ENCODE peak calls at places on chromosome 19, in five cellular contexts. E is SK-N-SH, Y is A549, O is K562, Q is GM12878. N is an unnamed sample.

GRCh38 chr19:8452446-8453123 is 7.8 kb downstream of the HNRNPM start:
- DNase-seq in E (no peak), O (no peak), Q (no peak), Y (no peak), N (no peak)

GRCh38 chr19:38809592-38810252 is 3.0 kb downstream of the LGALS4 start:
- DNase-seq in Y (no peak), Q (no peak), O (no peak), E (no peak), N (no peak)

GRCh38 chr19:10270180-10270615 is 722 bp upstream of the ICAM1 start:
- DNase-seq in O (peak), Y (no peak), Q (no peak), E (peak), N (no peak)

GRCh38 chr19:802497-802887 is 5.2 kb downstream of the PTBP1 start:
- DNase-seq in O (no peak), E (no peak), Q (no peak), Y (no peak), N (no peak)

GRCh38 chr19:16376649-16377048 is 52.0 kb downstream of the KLF2 start:
- DNase-seq in E (peak), Q (no peak), O (peak), Y (peak), N (no peak)

GRCh38 chr19:50649433-50650391 is at the start of gene C19orf81:
- DNase-seq in E (peak), Q (no peak), Y (peak), O (peak), N (peak)

GRCh38 chr19:55483681-55484361 is 1.2 kb upstream of the NAT14 start:
- DNase-seq in Y (no peak), E (no peak), Q (no peak), O (no peak), N (no peak)

GRCh38 chr19:10644351-10645007 is 9.7 kb upstream of the ILF3 start:
- DNase-seq in O (peak), E (peak), Y (peak), Q (no peak), N (peak)

GRCh38 chr19:16569609-16570320 is 2.5 kb downstream of the SLC35E1 start:
- DNase-seq in Q (no peak), E (no peak), O (no peak), Y (no peak), N (no peak)

GRCh38 chr19:17902701-17903100 is 30.1 kb upstream of the CCDC124 start:
- DNase-seq in Y (no peak), Q (no peak), O (no peak), E (no peak), N (peak)

GRCh38 chr19:13150187-13150918 is at the start of the genes IER2 and STX10:
- DNase-seq in O (peak), Q (no peak), Y (peak), E (peak), N (peak)

GRCh38 chr19:1132625-1133383 is 29.0 kb downstream of the GPX4 start:
- DNase-seq in Y (no peak), Q (no peak), E (no peak), O (no peak), N (no peak)

GRCh38 chr19:16847407-16847806 is 18.2 kb downstream of the SIN3B start:
- DNase-seq in Y (no peak), O (no peak), Q (no peak), E (no peak), N (no peak)

GRCh38 chr19:15622991-15623390 is 8.0 kb downstream of the CYP4F8 start:
- DNase-seq in O (no peak), E (no peak), Q (no peak), Y (no peak), N (no peak)

GRCh38 chr19:8054169-8054568 is 1.6 kb downstream of the CCL25 start:
- DNase-seq in O (no peak), Y (no peak), E (no peak), Q (no peak), N (no peak)

GRCh38 chr19:15330801-15331418 is 1.4 kb downstream of the BRD4 start:
- DNase-seq in O (peak), Y (peak), E (peak), Q (no peak), N (peak)

GRCh38 chr19:10861118-10861651 is 10.2 kb upstream of the CARM1 start:
- DNase-seq in O (peak), Y (no peak), E (no peak), Q (no peak), N (no peak)

GRCh38 chr19:18264428-18264827 is 9.8 kb downstream of the IQCN start:
- DNase-seq in Y (no peak), E (no peak), O (no peak), Q (no peak), N (no peak)

GRCh38 chr19:15072930-15073647 is 8.9 kb upstream of the OR1I1 start:
- DNase-seq in O (no peak), E (no peak), Y (no peak), Q (no peak), N (no peak)

GRCh38 chr19:5309438-5310204 is 31.0 kb downstream of the PTPRS start:
- DNase-seq in O (no peak), Y (no peak), Q (no peak), E (peak), N (no peak)

GRCh38 chr19:10762656-10763055 is 44.8 kb downstream of the DNM2 start:
- DNase-seq in Q (no peak), O (no peak), Y (no peak), E (no peak), N (no peak)

GRCh38 chr19:17755977-17756670 is 4.8 kb downstream of the FCHO1 start:
- DNase-seq in E (peak), O (peak), Y (peak), Q (peak), N (peak)

GRCh38 chr19:18362934-18363542 is 22.6 kb downstream of the PGPEP1 start:
- DNase-seq in Q (no peak), O (no peak), Y (no peak), E (no peak), N (no peak)

DNA sequence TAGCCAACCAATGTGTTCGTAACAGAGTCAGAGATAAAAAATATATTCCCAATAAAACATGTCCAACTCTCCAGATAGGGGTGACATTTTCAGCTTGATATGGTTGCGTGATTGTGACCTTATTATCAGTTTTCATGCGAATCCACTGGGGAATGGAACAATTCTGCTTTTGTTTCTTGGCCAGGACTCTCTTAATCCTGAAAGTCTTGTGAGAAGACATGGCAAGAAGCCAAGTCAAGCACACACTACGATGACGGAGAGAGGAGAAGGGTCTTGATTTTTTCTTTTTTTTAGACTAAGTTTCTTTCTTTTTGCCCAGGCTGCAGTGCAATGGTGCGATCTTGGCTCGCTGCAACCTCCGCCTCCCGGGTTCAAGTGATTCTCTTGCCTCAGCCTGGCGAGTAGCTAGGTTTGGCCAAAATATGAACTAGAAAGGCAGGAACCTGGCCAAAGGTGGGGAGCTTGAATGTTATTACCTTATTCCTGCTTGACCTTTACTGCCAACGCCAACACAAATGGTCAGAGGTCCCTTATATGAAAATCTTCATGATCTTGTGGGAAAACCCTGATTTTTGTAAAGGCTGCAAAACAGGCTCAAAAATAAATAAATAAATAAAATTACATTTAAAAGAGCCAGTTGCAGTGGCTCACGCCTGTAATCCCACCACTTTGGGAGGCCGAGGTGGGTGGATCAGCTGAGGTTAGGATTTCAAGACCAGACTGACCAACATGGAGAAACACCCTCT is 14.5 kb downstream of the ZNF816 start:
- DNase-seq in E (no peak), O (no peak), Q (no peak), Y (no peak), N (no peak)
- TF ChIP-seq RFX5 in E (no peak), O (no peak), Q (no peak), Y (no peak), N (no peak)

GRCh38 chr19:29216021-29216420 is 3.1 kb upstream of the UQCRFS1 start:
- DNase-seq in Q (no peak), Y (no peak), E (no peak), O (no peak), N (no peak)

GRCh38 chr19:29211562-29212416 is 1.2 kb downstream of the UQCRFS1 start:
- DNase-seq in Y (peak), O (peak), Q (no peak), E (peak), N (peak)

GRCh38 chr19:29214411-29214810 is 1.5 kb upstream of the UQCRFS1 start:
- DNase-seq in E (no peak), O (no peak), Y (no peak), Q (no peak), N (no peak)

GRCh38 chr19:29215322-29215845 is 2.4 kb upstream of the UQCRFS1 start:
- DNase-seq in Q (no peak), Y (no peak), O (no peak), E (no peak), N (no peak)

DNA sequence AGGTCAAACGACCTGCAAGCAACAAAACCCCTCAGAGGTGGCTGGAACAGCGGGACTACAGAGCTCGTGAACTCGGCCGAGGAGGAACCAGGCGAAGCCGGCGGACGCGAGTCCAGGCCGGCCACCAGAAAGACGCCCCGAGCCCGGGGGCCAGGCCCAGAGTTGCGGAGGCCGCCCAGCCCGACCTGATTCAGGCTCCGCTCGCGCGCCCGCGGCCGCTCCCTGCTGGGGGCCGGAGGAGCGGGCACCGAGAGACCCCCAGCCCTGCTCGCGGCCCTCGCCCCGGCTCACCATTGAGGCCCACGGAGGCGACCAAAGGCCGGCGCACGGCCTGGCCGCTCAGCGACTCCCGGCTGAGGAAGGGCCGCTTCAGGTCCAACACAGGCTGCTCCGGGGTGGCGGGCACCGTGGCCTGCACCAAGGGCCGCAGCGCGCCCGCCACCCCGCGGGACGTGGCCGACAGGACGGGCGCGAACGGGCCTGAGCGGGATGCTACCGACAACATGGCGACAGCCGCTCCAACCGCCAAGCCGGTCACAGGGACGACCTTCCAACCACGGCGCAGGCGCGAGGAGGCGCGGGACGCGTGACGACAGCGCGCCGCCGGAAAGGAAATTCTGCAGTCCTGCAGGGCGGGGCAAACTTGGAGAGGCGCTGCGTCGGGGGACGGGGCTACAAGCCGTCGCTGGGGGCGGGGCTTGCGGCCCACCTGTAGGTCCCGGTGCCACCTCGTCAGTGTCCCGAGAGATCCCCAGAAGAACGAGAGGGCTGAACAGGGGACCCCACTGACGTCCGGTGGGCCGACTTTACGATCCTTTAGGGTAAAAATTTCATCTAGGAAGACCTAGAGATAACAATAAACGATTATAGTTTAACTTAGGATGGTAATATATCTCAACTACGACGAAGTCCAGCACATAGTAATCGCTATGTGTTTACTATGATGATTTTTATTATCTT is at the start of gene UQCRFS1:
- DNase-seq in E (peak), Q (peak), Y (peak), O (peak), N (peak)
- TF ChIP-seq RCOR1 in E (no peak), Q (no peak), Y (no peak), O (no peak), N (no peak)

GRCh38 chr19:2797280-2797679 is 12.0 kb downstream of the THOP1 start:
- DNase-seq in Q (no peak), Y (no peak), O (no peak), E (no peak), N (no peak)

GRCh38 chr19:2799273-2800020 is 14.1 kb downstream of the THOP1 start:
- DNase-seq in E (no peak), Q (no peak), O (no peak), Y (no peak), N (no peak)

GRCh38 chr19:2798158-2798685 is 12.9 kb downstream of the THOP1 start:
- DNase-seq in E (no peak), Q (no peak), Y (no peak), O (no peak), N (no peak)

GRCh38 chr19:2800506-2800905 is 15.2 kb downstream of the THOP1 start:
- DNase-seq in O (no peak), E (no peak), Q (no peak), Y (no peak), N (no peak)

GRCh38 chr19:2798733-2799132 is 13.4 kb downstream of the THOP1 start:
- DNase-seq in E (no peak), Y (no peak), Q (no peak), O (no peak), N (peak)
- TF ChIP-seq RFX5 in E (no peak), Y (no peak), Q (no peak), O (no peak), N (no peak)

GRCh38 chr19:46081928-46082727 is 41.3 kb upstream of the IGFL4 start:
- DNase-seq in E (peak), Q (peak), O (peak), Y (peak), N (peak)
- TF ChIP-seq RCOR1 in E (no peak), Q (no peak), O (no peak), Y (no peak), N (no peak)